ENCODE peak calls at places on chromosomes 11 and 22, in six cellular contexts. M is brain microvascular endothelial cell, K is colonic mucosa, P is foreskin fibroblast, J is right atrium auricular region, H is lower leg skin. R is an unnamed sample.

GRCh38 chr11:64438986-64439771 is 80.2 kb downstream of the RPS6KA4 start:
- DNase-seq in J (no peak), M (no peak), K (no peak), H (no peak), P (no peak), R (no peak)

GRCh38 chr11:61955416-61956135 is 5.4 kb downstream of the BEST1 start:
- DNase-seq in M (no peak), J (peak; percentile 60), H (no peak), P (peak; percentile 58), K (peak; percentile 50), R (no peak)

GRCh38 chr22:46854125-46854870 is 91.8 kb downstream of the TBC1D22A start:
- DNase-seq in M (peak; percentile 14), P (no peak), H (peak; percentile 55), K (no peak), J (peak; percentile 77), R (no peak)

GRCh38 chr22:49402169-49402568 is 425.5 kb downstream of the BRD1 start:
- DNase-seq in H (no peak), J (no peak), K (peak; percentile 4), P (no peak), M (no peak), R (no peak)

GRCh38 chr11:111359223-111360149 is 19.6 kb downstream of the POU2AF1 start:
- DNase-seq in J (no peak), M (no peak), H (no peak), P (no peak), K (no peak), R (no peak)

GRCh38 chr11:93741882-93742226 is 382 bp downstream of the C11orf54 start:
- DNase-seq in K (peak; percentile 74), H (no peak), J (no peak), P (peak; percentile 83), M (no peak), R (peak; percentile 17)

GRCh38 chr11:88175707-88176066 is 444 bp upstream of the RAB38 start:
- DNase-seq in M (no peak), H (no peak), J (no peak), K (no peak), P (peak; percentile 55), R (no peak)

GRCh38 chr11:120296554-120296953 is 28.5 kb upstream of the TLCD5 start:
- DNase-seq in M (no peak), K (no peak), J (no peak), H (no peak), P (no peak), R (no peak)

DNA sequence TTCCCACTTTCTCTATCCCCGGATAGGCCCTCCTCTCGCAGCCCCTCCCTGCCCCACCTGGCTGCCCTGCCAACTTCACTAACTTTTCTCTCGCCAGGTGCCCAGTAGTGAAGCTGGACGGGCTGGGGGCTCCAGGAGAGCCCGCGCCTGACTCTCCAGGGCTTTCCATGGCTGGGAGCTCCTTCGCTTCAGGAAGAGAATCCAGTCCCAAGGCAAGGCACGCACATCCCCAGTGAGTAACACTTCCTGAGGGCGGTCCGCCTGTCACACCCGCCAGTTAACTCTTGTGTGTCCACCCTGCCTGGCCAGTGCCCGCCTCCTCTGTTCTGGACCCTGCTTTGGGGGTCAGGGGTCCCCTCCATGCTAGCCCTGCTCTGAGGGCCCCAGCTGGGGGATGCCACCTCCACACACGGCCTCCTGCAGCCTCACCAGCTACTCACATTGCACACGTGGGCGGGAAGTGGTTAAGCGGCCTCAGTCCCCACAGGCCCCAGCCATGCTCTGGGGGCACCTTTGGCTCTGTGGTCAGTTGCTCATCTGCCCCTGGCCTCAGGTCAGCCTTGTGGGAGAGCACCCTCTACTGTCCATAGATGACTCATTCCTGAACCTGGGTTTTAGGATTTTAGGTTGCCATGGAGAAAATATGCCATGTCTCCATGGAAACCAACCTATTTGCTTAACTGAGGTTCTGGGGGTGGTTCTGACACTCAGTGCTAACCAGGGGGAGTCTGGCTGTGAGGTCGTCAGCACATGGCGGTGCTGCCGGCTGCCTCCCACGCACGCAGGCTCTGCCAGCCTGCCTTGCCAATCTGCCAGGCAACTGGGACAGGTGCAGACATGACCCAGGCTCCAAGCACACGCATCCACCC is at the start of gene RIN1:
- DNase-seq in J (peak; percentile 87), K (peak; percentile 81), P (peak; percentile 99), H (peak; percentile 66), M (peak; percentile 98), R (peak; percentile 95)
- TF ChIP-seq CTCF in J (peak; percentile 57), K (no peak), P (peak; percentile 25), H (no peak), M (peak; percentile 17), R (peak; percentile 31)

GRCh38 chr11:2686360-2687222 is 13.2 kb downstream of the KCNQ1OT1 start:
- DNase-seq in H (no peak), M (no peak), K (no peak), J (no peak), P (no peak), R (no peak)
- H3K4me3 ChIP-seq in H (no peak overlapping the region), M (no peak overlapping the region), K (no peak overlapping the region), J (no peak overlapping the region), P (no peak overlapping the region), R (no peak overlapping the region)

DNA sequence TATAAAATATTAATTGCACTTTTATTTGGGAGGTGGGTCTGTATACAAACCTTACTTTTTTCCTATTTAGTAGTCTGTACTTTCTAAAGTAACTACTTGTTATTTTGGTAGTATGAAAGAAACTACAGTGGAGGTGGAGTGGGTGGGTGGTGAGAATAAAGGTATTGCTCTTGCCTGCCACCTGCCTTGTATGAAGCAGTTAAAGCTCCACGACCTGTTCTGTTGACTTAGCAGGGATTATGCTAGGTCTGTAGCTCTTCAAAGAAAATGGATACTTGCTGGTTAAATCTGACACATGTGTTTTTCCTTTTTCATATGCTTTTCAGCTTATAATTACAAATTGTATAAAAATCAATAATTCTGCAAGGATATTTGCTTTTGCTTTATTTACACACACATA is 111.9 kb downstream of the EHF start:
- DNase-seq in J (no peak), H (no peak), P (no peak), M (no peak), K (no peak), R (no peak)
- TF ChIP-seq CTCF in J (no peak), H (no peak), P (no peak), M (no peak), K (no peak), R (no peak)

DNA sequence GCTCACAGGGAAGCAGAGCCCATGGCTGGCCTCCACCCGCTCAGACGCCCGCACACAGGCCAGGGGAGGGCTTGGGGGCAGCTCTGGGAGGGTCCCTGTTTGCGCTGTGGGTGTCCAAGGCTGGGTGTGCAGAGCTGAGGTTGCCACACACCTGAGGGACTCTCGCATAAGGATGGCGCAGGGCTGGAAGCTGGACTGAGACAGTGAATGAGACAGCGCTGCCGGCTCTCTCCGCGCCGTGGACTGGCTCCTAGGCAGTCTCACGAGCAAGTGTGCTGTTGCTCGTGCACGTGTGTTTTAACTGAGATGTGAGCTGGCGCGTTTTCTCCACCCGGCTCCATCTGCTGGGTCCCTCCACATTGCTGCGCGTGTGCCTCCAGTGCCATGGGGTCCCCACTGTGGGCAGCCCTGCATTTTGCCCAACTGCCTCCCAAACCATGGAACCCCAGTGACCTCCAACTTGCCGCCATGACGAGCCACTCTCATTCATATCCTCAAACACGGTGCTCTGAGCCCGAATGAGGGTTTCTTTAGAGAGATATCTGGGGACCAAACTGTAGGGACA is 4.2 kb upstream of the BID start:
- DNase-seq in M (no peak), P (no peak), J (no peak), H (no peak), K (no peak), R (no peak)
- H3K4me3 ChIP-seq in M (no peak overlapping the region), P (no peak overlapping the region), J (no peak overlapping the region), H (no peak overlapping the region), K (no peak overlapping the region), R (no peak overlapping the region)

GRCh38 chr11:92388380-92388779 is 163.8 kb downstream of the FAT3 start:
- DNase-seq in P (peak; percentile 25), K (no peak), M (no peak), H (no peak), J (no peak), R (no peak)
- TF ChIP-seq CTCF in P (no peak), K (no peak), M (peak; percentile 24), H (no peak), J (peak; percentile 31), R (peak; percentile 18)

DNA sequence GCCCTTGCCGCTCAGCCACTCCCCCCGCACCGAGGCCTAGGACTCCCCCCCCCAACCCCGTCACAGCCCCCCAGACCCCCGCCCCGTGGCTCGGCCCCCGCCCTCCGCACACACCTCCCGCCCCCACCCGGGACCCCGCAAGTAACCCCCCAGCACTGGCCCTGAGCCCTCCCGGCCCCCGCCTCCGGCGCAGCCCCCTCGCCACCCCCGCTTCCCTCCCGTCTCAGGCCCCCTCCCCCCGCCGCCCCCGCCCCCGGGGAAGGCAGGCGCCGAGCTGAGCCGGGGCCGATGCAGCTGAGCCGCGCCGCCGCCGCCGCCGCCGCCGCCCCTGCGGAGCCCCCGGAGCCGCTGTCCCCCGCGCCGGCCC is 1.5 kb downstream of the SHANK3 start:
- DNase-seq in J (no peak), M (no peak), P (no peak), K (no peak), H (no peak), R (no peak)
- H3K4me3 ChIP-seq in J (peak overlapping the region; percentile 59), M (no peak overlapping the region), P (no peak overlapping the region), K (no peak overlapping the region), H (no peak overlapping the region), R (no peak overlapping the region)

GRCh38 chr11:21137813-21138212 is 468.4 kb downstream of the NELL1 start:
- DNase-seq in H (no peak), K (no peak), M (no peak), J (no peak), P (no peak), R (no peak)

GRCh38 chr11:21144556-21144955 is 475.2 kb downstream of the NELL1 start:
- DNase-seq in M (no peak), J (no peak), P (no peak), H (no peak), K (no peak), R (no peak)

DNA sequence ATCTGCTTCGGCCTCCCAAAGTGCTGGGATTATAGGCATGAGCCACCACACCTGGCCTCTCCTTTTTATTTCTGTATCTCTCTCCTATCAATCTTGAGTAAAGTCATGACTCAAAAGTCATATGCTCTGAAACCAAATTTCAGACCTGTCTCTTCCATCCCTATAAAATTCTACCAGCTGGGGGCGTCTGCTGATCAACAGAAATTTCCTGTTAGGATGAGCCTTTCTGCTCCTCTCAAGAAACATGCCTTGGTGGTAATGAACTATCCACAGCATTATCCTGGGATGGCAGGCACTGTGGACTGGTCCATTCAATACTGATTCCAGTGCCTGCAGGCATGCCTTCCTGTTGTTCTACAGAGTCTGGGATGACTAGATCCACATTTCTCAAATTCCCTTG is 472.6 kb downstream of the NELL1 start:
- DNase-seq in K (no peak), H (no peak), J (no peak), M (no peak), P (no peak), R (no peak)
- TF ChIP-seq CTCF in K (no peak), H (no peak), J (peak; percentile 37), M (no peak), P (no peak), R (no peak)

DNA sequence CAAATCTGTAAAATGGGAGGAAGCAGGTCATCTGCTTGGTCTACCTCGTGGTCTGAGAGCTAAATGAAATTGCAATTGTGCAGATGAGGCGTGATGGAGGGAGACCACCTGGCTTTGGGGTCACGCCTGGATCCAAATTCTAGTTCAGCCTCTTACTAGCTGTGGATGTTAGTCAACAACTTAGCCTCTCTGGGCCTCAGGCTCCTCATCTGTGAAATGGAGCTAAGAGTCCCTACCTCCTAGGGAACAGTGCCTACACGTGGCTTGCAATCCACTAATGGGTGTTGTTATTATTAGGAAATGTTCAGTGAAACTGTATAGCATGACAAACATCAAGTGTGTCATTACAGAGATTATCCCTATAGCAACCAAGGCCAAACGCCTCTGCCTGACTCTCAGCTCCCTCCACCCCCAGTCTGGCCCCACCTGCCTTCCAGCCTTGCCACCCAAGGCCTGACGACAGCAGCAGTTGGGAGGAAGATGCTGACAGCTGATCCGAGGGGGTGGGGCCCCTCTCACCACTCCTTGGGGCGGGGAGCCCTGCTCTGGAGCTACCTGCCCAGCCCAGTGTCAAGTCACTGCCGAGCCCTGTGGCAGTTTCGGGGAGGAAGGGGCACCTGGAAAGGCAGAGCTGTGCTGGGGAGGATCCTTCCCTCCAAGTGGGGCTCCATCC is 1.7 kb upstream of the RHOD start:
- DNase-seq in K (peak; percentile 85), M (peak; percentile 93), P (peak; percentile 36), J (peak; percentile 69), H (peak; percentile 57), R (peak; percentile 61)
- H3K4me3 ChIP-seq in K (no peak overlapping the region), M (no peak overlapping the region), P (no peak overlapping the region), J (no peak overlapping the region), H (no peak overlapping the region), R (no peak overlapping the region)